ENCODE peak calls at places on chromosomes 12 and 14, in five cellular contexts. I is fibroblast of the aortic adventitia, U is neural crest cell, N is heart right ventricle, M is HAP-1. J is an unnamed sample.

GRCh38 chr14:94355191-94355794 is 32.2 kb upstream of the SERPINA6 start:
- DNase-seq in I (peak), U (peak), N (peak), M (peak), J (peak)

GRCh38 chr14:66137076-66137475 is 349.1 kb upstream of the CCDC196 start:
- DNase-seq in I (no peak), U (no peak), N (no peak), M (no peak), J (no peak)

GRCh38 chr14:105065280-105066228 is at the start of gene GPR132:
- DNase-seq in I (no peak), U (no peak), N (peak), M (no peak), J (no peak)

GRCh38 chr14:31893156-31893813 is 183.8 kb upstream of the ARHGAP5 start:
- DNase-seq in I (no peak), U (peak), N (peak), M (peak), J (peak)

GRCh38 chr14:72714094-72714493 is 179.8 kb downstream of the DPF3 start:
- DNase-seq in I (no peak), U (no peak), N (no peak), M (no peak), J (no peak)

GRCh38 chr12:96048392-96048969 is 13.1 kb upstream of the LTA4H start:
- DNase-seq in I (no peak), U (no peak), N (no peak), M (no peak), J (no peak)

GRCh38 chr12:55996201-55996714 is 818 bp upstream of the SUOX start:
- DNase-seq in I (peak), U (peak), N (peak), M (peak), J (no peak)

GRCh38 chr12:90229771-90230170 is 521.1 kb upstream of the ATP2B1 start:
- DNase-seq in I (peak), U (no peak), N (no peak), M (no peak), J (peak)

GRCh38 chr14:98954347-98955000 is 317.5 kb downstream of the BCL11B start:
- DNase-seq in I (no peak), U (no peak), N (no peak), M (no peak), J (no peak)

GRCh38 chr14:103569436-103569835 is 6.7 kb downstream of the COA8 start:
- DNase-seq in I (no peak), U (no peak), N (no peak), M (peak), J (no peak)

J was measured in NT2/D1.